ENCODE peak calls at places on chromosomes 3 and 15, in five cellular contexts. Z, M, R, Y and V are unnamed samples.

GRCh38 chr3:70309591-70309990 is 2.8 kb downstream of the MDFIC2 start:
- DNase-seq in Z (no peak), M (no peak), R (no peak), Y (no peak), V (no peak)

GRCh38 chr3:124142389-124142970 is 150.6 kb upstream of the ROPN1 start:
- DNase-seq in Z (no peak), M (no peak), R (no peak), Y (no peak), V (no peak)

GRCh38 chr15:51935466-51936118 is 36.0 kb downstream of the LEO1 start:
- DNase-seq in Z (no peak), M (no peak), R (no peak), Y (no peak), V (no peak)

GRCh38 chr3:66113542-66113941 is 74.8 kb upstream of the MAGI1 start:
- DNase-seq in Z (no peak), M (no peak), R (no peak), Y (no peak), V (no peak)

GRCh38 chr3:83849331-83849730 is 1109.5 kb upstream of the CADM2 start:
- DNase-seq in Z (no peak), M (no peak), R (no peak), Y (no peak), V (no peak)

GRCh38 chr15:60477991-60478632 is 830 bp downstream of the ICE2 start:
- DNase-seq in Z (no peak), M (peak), R (no peak), Y (no peak), V (no peak)

GRCh38 chr3:14508966-14509795 is 31.0 kb downstream of the GRIP2 start:
- DNase-seq in Z (peak), M (peak), R (peak), Y (peak), V (no peak)

GRCh38 chr3:195403841-195404408 is 38.9 kb downstream of the ACAP2 start:
- DNase-seq in Z (no peak), M (no peak), R (no peak), Y (no peak), V (no peak)

GRCh38 chr15:90907051-90907660 is 4.1 kb downstream of the MAN2A2 start:
- DNase-seq in Z (no peak), M (no peak), R (no peak), Y (no peak), V (no peak)

GRCh38 chr15:82571722-82572222 is 31.5 kb upstream of the RPS17 start:
- DNase-seq in Z (peak), M (no peak), R (peak), Y (peak), V (no peak)

GRCh38 chr3:42839616-42840015 is 30.4 kb downstream of the ACKR2 start:
- DNase-seq in Z (peak), M (peak), R (peak), Y (peak), V (peak)

GRCh38 chr3:55801068-55801467 is 314.0 kb upstream of the WNT5A start:
- DNase-seq in Z (no peak), M (no peak), R (no peak), Y (no peak), V (peak)

DNA sequence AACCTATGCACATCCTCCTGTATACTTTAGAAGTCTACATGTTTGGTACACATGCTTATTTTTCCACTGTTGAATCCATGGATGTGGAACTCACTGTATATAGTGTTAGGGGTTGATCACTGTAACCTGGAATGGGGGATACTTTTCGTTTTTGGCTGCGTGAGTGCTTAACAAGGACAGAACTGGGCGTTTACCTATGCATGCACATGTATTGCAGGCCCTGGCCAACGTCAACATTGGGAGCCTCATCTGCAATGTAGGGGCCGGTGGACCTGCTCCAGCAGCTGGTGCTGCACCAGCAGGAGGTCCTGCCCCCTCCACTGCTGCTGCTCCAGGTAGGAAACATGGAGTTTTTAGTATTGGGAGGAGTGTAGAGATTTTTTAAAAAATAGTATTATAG is 2.3 kb downstream of the RPLP1 start:
- DNase-seq in Z (no peak), M (no peak), R (no peak), Y (no peak), V (no peak)
- TF ChIP-seq POLR2AphosphoS5 in Z (no peak), M (no peak), R (no peak), Y (no peak), V (no peak)

DNA sequence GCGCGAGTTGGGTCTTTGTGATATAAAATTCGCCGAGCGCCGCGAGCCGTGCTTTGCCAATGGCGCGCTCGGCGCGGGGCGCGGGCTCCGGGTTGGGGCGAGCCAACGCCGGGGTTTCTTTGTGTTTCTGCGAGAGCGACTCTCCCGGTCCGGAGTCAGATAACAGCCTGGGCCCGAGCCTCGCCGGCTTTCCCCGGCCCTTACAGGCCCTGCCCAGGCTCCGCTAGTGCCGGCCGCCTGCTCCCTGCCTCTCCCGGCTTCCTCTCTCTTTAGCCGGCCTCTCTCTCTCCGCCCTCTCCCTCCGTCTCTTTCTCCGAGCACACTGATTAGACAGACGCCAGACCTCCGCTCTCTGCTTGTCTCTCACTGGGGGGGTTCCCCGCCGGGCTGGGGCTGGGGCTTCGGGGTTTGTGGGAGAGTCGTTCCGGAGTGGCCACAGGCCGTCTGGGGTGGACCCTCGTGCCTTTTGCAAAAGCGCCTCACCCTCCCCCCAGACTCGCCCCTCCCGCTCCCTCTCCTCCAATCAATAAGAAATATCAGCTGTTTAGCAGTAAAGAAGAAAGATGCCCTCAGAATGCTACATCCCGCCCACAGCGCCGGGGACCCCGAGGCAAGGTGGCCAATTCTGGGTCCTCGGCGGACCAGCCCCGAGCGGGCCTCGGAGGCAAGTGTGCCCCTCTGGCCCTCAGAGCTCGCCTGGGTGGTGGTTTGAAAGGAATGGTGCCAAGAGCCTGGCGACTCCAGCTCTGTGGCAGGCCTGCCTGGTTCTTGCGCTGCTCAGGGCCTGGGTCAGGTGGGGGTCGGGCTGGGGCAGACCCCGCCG is 2.9 kb downstream of the NR2F2 start:
- DNase-seq in Z (peak), M (no peak), R (no peak), Y (peak), V (peak)
- H3K4me3 ChIP-seq in Z (peak), M (peak), R (peak), Y (peak), V (peak)

GRCh38 chr3:156818890-156819289 is 7.3 kb upstream of the LEKR1 start:
- DNase-seq in Z (no peak), M (peak), R (no peak), Y (no peak), V (no peak)

GRCh38 chr3:156816091-156816793 is 9.9 kb upstream of the LEKR1 start:
- DNase-seq in Z (peak), M (peak), R (peak), Y (peak), V (no peak)

GRCh38 chr3:156814295-156814694 is 11.9 kb upstream of the LEKR1 start:
- DNase-seq in Z (no peak), M (no peak), R (no peak), Y (no peak), V (no peak)

GRCh38 chr3:156817931-156818765 is 8.0 kb upstream of the LEKR1 start:
- DNase-seq in Z (no peak), M (peak), R (no peak), Y (no peak), V (no peak)

DNA sequence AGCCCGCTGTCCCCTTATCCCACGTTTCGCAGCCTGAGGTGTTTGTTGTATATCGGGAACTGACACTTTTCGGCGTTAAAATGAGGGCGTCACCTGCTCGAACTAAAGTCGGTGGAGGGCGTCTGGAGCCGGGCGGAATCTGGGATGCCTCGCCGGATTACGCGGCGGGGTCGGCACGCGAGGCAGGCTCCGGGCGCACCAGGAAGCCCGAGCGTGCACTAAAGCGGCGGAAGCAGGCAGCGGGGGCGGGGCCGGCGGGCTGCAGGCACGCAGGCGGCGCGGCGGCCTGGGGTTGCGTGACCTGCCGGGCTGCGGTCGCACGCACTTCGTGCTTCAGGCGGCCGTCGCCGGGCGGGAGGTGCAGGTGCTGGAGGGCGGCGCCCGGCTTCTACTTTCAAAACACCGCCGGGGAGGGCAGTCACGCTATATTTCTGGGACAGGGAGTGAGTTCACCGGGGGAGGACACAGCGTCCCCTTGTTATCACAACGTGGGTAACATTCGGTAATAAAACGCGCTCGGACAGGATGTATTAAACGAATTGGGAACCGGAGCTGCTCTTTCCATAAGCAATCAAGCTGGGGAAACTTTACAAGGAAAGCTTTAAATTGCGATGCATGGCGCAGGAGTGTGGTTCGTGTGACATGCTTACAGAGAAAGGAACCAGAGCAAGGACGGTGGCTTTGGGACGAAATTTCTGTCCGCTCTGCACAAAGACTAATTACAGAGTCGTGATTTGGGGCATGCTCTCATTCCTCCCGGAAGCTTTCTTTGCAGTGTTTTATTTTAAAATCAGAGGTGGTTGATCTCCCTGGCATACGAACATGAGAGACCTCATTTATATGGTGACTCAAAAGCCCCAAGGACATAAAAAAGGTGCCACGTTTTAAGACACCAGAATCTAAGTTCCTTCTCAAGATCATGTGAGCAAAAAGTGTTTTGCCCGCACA is 9.1 kb upstream of the LEKR1 start:
- DNase-seq in Z (peak), M (peak), R (peak), Y (peak), V (no peak)
- TF ChIP-seq POLR2A in Z (no peak), M (no peak), R (no peak), Y (peak), V (no peak)

DNA sequence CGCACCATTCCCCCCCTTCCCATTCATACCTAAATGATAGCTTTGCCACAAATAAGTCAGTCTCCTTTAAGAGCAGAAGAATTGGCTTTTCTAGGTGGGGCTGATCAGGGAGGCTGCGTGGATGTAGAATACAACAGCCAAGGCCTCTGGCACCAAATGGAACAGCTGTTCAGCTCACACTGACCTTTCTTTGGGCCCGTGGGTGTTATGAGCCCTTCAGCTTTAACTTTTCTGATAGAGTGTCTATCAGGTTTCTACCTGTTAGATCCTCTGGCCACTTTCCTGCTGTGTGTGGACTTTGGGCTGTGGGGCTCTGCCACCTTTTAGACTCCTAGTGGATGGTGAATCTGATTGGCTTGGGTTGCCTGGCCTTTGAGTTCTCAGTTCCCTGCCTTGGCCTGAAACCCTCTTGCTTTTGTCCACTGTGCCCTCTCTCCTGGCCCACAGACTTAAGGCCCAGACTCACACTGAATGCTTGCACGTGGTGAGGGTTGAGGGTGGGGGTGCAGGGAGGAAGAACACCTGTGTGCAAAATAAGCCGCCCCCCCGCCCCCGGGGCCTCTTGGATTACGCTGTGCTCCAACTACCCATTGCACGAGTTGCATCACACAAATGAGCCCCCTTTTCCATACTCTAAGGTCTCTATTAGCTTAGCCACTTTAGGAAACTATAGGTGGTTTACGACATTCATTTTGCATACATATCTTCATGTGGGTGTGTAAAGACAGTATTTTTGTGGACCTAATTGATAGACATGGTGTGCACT is 1.3 kb upstream of the RFX7 start:
- DNase-seq in Z (no peak), M (no peak), R (peak), Y (peak), V (no peak)
- TF ChIP-seq POLR2AphosphoS5 in Z (no peak), M (no peak), R (no peak), Y (no peak), V (no peak)

GRCh38 chr15:34099914-34100313 is 1.7 kb downstream of the EMC7 start:
- DNase-seq in Z (no peak), M (no peak), R (no peak), Y (no peak), V (no peak)
- H3K4me3 ChIP-seq in Z (no peak), M (no peak), R (no peak), Y (no peak), V (no peak)

DNA sequence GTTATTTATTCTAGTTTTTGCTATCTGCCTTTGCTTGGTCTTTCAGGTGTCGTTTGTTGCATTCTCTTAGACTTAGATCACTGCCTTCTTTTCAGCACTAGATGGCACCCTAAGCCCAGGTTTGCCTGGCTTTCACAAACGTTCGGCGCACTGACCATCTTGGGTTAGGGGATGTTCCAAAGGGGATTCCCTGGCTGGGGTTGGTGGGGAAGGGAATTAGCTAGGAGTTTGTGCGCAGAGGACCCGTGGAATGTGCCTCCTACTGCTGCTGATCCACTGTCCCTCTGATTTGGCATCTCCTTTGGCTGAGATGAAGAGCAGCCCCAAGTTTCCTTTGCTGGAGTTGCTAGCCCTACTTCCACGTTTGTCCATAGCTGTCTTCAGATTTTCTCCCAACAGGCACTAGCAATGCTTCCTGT is 33.9 kb downstream of the PFN2 start:
- DNase-seq in Z (no peak), M (peak), R (peak), Y (peak), V (no peak)
- TF ChIP-seq POLR2A in Z (no peak), M (no peak), R (no peak), Y (no peak), V (no peak)

GRCh38 chr3:133832802-133833144 is 27.2 kb downstream of the SRPRB start:
- DNase-seq in Z (no peak), M (no peak), R (no peak), Y (no peak), V (peak)
- TF ChIP-seq POLR2AphosphoS5 in Z (no peak), M (no peak), R (no peak), Y (no peak), V (no peak)

DNA sequence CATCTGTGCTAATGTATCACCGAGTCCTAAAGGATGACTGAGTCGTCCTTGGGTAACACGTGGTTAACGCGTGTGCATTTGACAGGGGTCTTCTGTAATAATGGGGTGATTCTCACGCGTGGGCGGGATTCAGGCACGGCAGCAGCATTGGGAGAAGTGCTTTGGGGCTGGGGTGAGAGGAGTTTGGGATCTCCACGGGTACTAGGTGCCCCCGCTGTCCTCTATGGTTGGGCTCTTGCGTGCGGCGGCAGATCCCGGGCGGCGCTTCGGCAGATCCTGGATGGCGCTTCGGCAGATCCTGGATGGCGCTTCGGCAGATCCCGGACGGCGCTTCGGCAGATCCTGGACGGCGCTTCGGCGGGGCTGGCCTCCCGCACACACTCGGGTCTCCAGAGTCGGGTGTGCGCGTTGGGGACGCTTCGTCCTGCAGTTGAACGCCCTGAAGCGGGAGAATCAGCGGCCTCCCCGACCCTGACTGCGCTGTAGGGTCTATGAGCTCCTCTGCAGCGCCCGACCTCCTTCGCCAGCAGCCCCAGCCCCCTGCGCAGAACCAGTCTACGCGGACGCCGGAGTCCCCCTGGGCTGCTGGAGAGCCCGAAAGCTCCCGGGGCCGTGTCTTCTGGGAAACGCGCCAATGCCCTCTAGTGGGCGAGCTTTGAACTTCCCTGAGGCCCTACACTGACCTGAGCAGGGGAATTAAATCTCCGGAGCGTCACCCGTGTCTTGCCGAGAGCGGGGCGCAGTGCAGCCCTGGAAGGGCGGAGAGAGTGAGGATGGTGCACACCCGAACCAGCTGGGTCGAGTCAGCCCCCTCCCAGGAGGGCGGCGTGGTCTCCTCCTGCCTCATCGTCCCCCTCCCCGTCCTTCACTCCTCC is 48.1 kb upstream of the EPHB3 start:
- DNase-seq in Z (peak), M (peak), R (peak), Y (peak), V (peak)
- H3K4me3 ChIP-seq in Z (peak), M (no peak), R (peak), Y (peak), V (peak)